ENCODE peak calls at places on chromosomes 11 and 22, in seven cellular contexts. One of them, this sample, is unnamed.

GRCh38 chr11:125313271-125314222 is 149.0 kb downstream of the PKNOX2 start:
- DNase-seq in bronchial epithelial cell: peak
- DNase-seq in coronary artery: peak
- DNase-seq in CD8-positive, alpha-beta T cell: no peak
- DNase-seq in cardiac fibroblast: peak
- DNase-seq in AG09309: no peak
- DNase-seq in GM20000: no peak
- DNase-seq in this sample: peak

GRCh38 chr11:134517115-134517514 is 105.1 kb upstream of the B3GAT1 start:
- DNase-seq in bronchial epithelial cell: no peak
- DNase-seq in coronary artery: no peak
- DNase-seq in CD8-positive, alpha-beta T cell: no peak
- DNase-seq in cardiac fibroblast: no peak
- DNase-seq in AG09309: no peak
- DNase-seq in GM20000: no peak
- DNase-seq in this sample: no peak

GRCh38 chr11:62256281-62256680 is 13.7 kb upstream of the SCGB2A2 start:
- DNase-seq in bronchial epithelial cell: peak
- DNase-seq in coronary artery: no peak
- DNase-seq in CD8-positive, alpha-beta T cell: no peak
- DNase-seq in cardiac fibroblast: no peak
- DNase-seq in AG09309: no peak
- DNase-seq in GM20000: no peak
- DNase-seq in this sample: no peak

GRCh38 chr11:67381244-67381972 is 8.0 kb upstream of the CLCF1 start:
- DNase-seq in bronchial epithelial cell: no peak
- DNase-seq in coronary artery: no peak
- DNase-seq in CD8-positive, alpha-beta T cell: no peak
- DNase-seq in cardiac fibroblast: no peak
- DNase-seq in AG09309: no peak
- DNase-seq in GM20000: peak
- DNase-seq in this sample: no peak

GRCh38 chr11:85694385-85694980 is 8.5 kb upstream of the CCDC89 start:
- DNase-seq in bronchial epithelial cell: peak
- DNase-seq in coronary artery: no peak
- DNase-seq in CD8-positive, alpha-beta T cell: no peak
- DNase-seq in cardiac fibroblast: peak
- DNase-seq in AG09309: no peak
- DNase-seq in GM20000: peak
- DNase-seq in this sample: peak

GRCh38 chr11:2185324-2186085 is 13.9 kb upstream of the TH start:
- DNase-seq in bronchial epithelial cell: no peak
- DNase-seq in coronary artery: no peak
- DNase-seq in CD8-positive, alpha-beta T cell: no peak
- DNase-seq in cardiac fibroblast: no peak
- DNase-seq in AG09309: no peak
- DNase-seq in GM20000: no peak
- DNase-seq in this sample: no peak

GRCh38 chr22:44569516-44569915 is 71.5 kb upstream of the RTL6 start:
- DNase-seq in bronchial epithelial cell: no peak
- DNase-seq in coronary artery: no peak
- DNase-seq in CD8-positive, alpha-beta T cell: no peak
- DNase-seq in cardiac fibroblast: no peak
- DNase-seq in AG09309: no peak
- DNase-seq in GM20000: no peak
- DNase-seq in this sample: no peak

GRCh38 chr22:37643225-37643847 is 3.9 kb downstream of the SH3BP1 start:
- DNase-seq in bronchial epithelial cell: peak
- DNase-seq in coronary artery: no peak
- DNase-seq in CD8-positive, alpha-beta T cell: peak
- DNase-seq in cardiac fibroblast: peak
- DNase-seq in AG09309: no peak
- DNase-seq in GM20000: peak
- DNase-seq in this sample: peak

GRCh38 chr11:46738887-46739286 is 19.9 kb downstream of the F2 start:
- DNase-seq in bronchial epithelial cell: no peak
- DNase-seq in coronary artery: no peak
- DNase-seq in CD8-positive, alpha-beta T cell: no peak
- DNase-seq in cardiac fibroblast: no peak
- DNase-seq in AG09309: no peak
- DNase-seq in GM20000: no peak
- DNase-seq in this sample: no peak

GRCh38 chr11:1669546-1670218 is 27.3 kb upstream of the KRTAP5-6 start:
- DNase-seq in bronchial epithelial cell: no peak
- DNase-seq in coronary artery: no peak
- DNase-seq in CD8-positive, alpha-beta T cell: no peak
- DNase-seq in cardiac fibroblast: no peak
- DNase-seq in AG09309: no peak
- DNase-seq in GM20000: no peak
- DNase-seq in this sample: no peak

GRCh38 chr11:17544181-17544622 is at the start of gene USH1C:
- DNase-seq in bronchial epithelial cell: no peak
- DNase-seq in coronary artery: no peak
- DNase-seq in CD8-positive, alpha-beta T cell: no peak
- DNase-seq in cardiac fibroblast: no peak
- DNase-seq in AG09309: no peak
- DNase-seq in GM20000: no peak
- DNase-seq in this sample: no peak

GRCh38 chr22:26604368-26604767 is 13.5 kb downstream of the CRYBB1 start:
- DNase-seq in bronchial epithelial cell: no peak
- DNase-seq in coronary artery: no peak
- DNase-seq in CD8-positive, alpha-beta T cell: no peak
- DNase-seq in cardiac fibroblast: no peak
- DNase-seq in AG09309: no peak
- DNase-seq in GM20000: no peak
- DNase-seq in this sample: no peak

GRCh38 chr11:95279921-95280861 is 49.2 kb upstream of the SESN3 start:
- DNase-seq in bronchial epithelial cell: peak
- DNase-seq in coronary artery: no peak
- DNase-seq in CD8-positive, alpha-beta T cell: no peak
- DNase-seq in cardiac fibroblast: peak
- DNase-seq in AG09309: no peak
- DNase-seq in GM20000: peak
- DNase-seq in this sample: no peak

GRCh38 chr11:43493431-43493830 is 134.7 kb downstream of the TTC17 start:
- DNase-seq in bronchial epithelial cell: no peak
- DNase-seq in coronary artery: no peak
- DNase-seq in CD8-positive, alpha-beta T cell: no peak
- DNase-seq in cardiac fibroblast: no peak
- DNase-seq in AG09309: no peak
- DNase-seq in GM20000: no peak
- DNase-seq in this sample: no peak

GRCh38 chr11:93034031-93034430 is 64.6 kb downstream of the MTNR1B start:
- DNase-seq in bronchial epithelial cell: no peak
- DNase-seq in coronary artery: no peak
- DNase-seq in CD8-positive, alpha-beta T cell: no peak
- DNase-seq in cardiac fibroblast: peak
- DNase-seq in AG09309: no peak
- DNase-seq in GM20000: no peak
- DNase-seq in this sample: peak

GRCh38 chr11:94635072-94635471 is 67.9 kb downstream of the PIWIL4 start:
- DNase-seq in bronchial epithelial cell: no peak
- DNase-seq in coronary artery: no peak
- DNase-seq in CD8-positive, alpha-beta T cell: no peak
- DNase-seq in cardiac fibroblast: no peak
- DNase-seq in AG09309: no peak
- DNase-seq in GM20000: no peak
- DNase-seq in this sample: no peak

GRCh38 chr11:67119577-67120391 is 721 bp downstream of the KDM2A start:
- DNase-seq in bronchial epithelial cell: no peak
- DNase-seq in coronary artery: no peak
- DNase-seq in CD8-positive, alpha-beta T cell: peak
- DNase-seq in cardiac fibroblast: peak
- DNase-seq in AG09309: no peak
- DNase-seq in GM20000: peak
- DNase-seq in this sample: peak

GRCh38 chr11:2794419-2794795 is 91.2 kb downstream of the CDKN1C start:
- DNase-seq in bronchial epithelial cell: no peak
- DNase-seq in coronary artery: peak
- DNase-seq in CD8-positive, alpha-beta T cell: no peak
- DNase-seq in cardiac fibroblast: no peak
- DNase-seq in AG09309: no peak
- DNase-seq in GM20000: no peak
- DNase-seq in this sample: no peak

GRCh38 chr22:23219787-23220484 is 39.6 kb downstream of the BCR start:
- DNase-seq in bronchial epithelial cell: peak
- DNase-seq in coronary artery: no peak
- DNase-seq in CD8-positive, alpha-beta T cell: peak
- DNase-seq in cardiac fibroblast: peak
- DNase-seq in AG09309: no peak
- DNase-seq in GM20000: peak
- DNase-seq in this sample: peak

GRCh38 chr11:128745296-128746183 is 51.7 kb downstream of the FLI1 start:
- DNase-seq in bronchial epithelial cell: no peak
- DNase-seq in coronary artery: no peak
- DNase-seq in CD8-positive, alpha-beta T cell: no peak
- DNase-seq in cardiac fibroblast: peak
- DNase-seq in AG09309: no peak
- DNase-seq in GM20000: no peak
- DNase-seq in this sample: no peak

GRCh38 chr22:19565921-19566598 is 41.9 kb upstream of the CLDN5 start:
- DNase-seq in bronchial epithelial cell: peak
- DNase-seq in coronary artery: no peak
- DNase-seq in CD8-positive, alpha-beta T cell: no peak
- DNase-seq in cardiac fibroblast: no peak
- DNase-seq in AG09309: no peak
- DNase-seq in GM20000: no peak
- DNase-seq in this sample: peak

GRCh38 chr11:7098235-7098832 is 9.5 kb downstream of the RBMXL2 start:
- DNase-seq in bronchial epithelial cell: peak
- DNase-seq in coronary artery: no peak
- DNase-seq in CD8-positive, alpha-beta T cell: no peak
- DNase-seq in cardiac fibroblast: peak
- DNase-seq in AG09309: peak
- DNase-seq in GM20000: peak
- DNase-seq in this sample: peak

GRCh38 chr11:78400116-78400515 is 17.5 kb downstream of the GAB2 start:
- DNase-seq in bronchial epithelial cell: no peak
- DNase-seq in coronary artery: no peak
- DNase-seq in CD8-positive, alpha-beta T cell: no peak
- DNase-seq in cardiac fibroblast: no peak
- DNase-seq in AG09309: no peak
- DNase-seq in GM20000: no peak
- DNase-seq in this sample: no peak

DNA sequence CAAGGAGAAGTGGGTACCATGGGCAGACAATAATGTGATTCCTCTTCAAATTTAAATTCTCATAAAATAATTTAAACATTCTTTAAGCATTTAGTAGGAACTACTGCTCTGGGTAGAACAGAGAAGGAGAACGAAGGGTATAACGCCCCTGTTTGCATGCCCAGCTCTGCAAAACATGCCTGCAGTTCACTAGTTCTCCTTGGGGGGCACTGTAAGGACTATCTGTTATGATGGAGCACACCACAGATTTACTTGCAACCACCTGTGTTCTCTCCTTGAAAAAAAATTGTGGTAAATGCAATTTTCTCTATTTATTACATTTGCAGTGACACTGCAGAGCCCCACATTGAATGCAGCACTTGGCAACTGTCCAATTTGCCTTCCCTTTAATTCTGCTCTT is 100.3 kb downstream of the GUCY1A2 start:
- DNase-seq in bronchial epithelial cell: peak
- DNase-seq in coronary artery: no peak
- DNase-seq in CD8-positive, alpha-beta T cell: no peak
- DNase-seq in cardiac fibroblast: peak
- DNase-seq in AG09309: no peak
- DNase-seq in GM20000: peak
- DNase-seq in this sample: no peak
- TF ChIP-seq CTCF in bronchial epithelial cell: peak
- TF ChIP-seq CTCF in coronary artery: no peak
- TF ChIP-seq CTCF in CD8-positive, alpha-beta T cell: no peak
- TF ChIP-seq CTCF in cardiac fibroblast: peak
- TF ChIP-seq CTCF in AG09309: peak
- TF ChIP-seq CTCF in GM20000: peak
- TF ChIP-seq CTCF in this sample: no peak

GRCh38 chr11:36341915-36342314 is 45.8 kb downstream of the PRR5L start:
- DNase-seq in bronchial epithelial cell: no peak
- DNase-seq in coronary artery: no peak
- DNase-seq in CD8-positive, alpha-beta T cell: no peak
- DNase-seq in cardiac fibroblast: no peak
- DNase-seq in AG09309: no peak
- DNase-seq in GM20000: no peak
- DNase-seq in this sample: no peak
- TF ChIP-seq CTCF in bronchial epithelial cell: no peak
- TF ChIP-seq CTCF in coronary artery: no peak
- TF ChIP-seq CTCF in CD8-positive, alpha-beta T cell: no peak
- TF ChIP-seq CTCF in cardiac fibroblast: no peak
- TF ChIP-seq CTCF in AG09309: no peak
- TF ChIP-seq CTCF in GM20000: no peak
- TF ChIP-seq CTCF in this sample: no peak

GRCh38 chr11:115912484-115912945 is 408.3 kb upstream of the CADM1 start:
- DNase-seq in bronchial epithelial cell: peak
- DNase-seq in coronary artery: no peak
- DNase-seq in CD8-positive, alpha-beta T cell: no peak
- DNase-seq in cardiac fibroblast: no peak
- DNase-seq in AG09309: no peak
- DNase-seq in GM20000: peak
- DNase-seq in this sample: no peak
- TF ChIP-seq CTCF in bronchial epithelial cell: peak
- TF ChIP-seq CTCF in coronary artery: no peak
- TF ChIP-seq CTCF in CD8-positive, alpha-beta T cell: no peak
- TF ChIP-seq CTCF in cardiac fibroblast: no peak
- TF ChIP-seq CTCF in AG09309: peak
- TF ChIP-seq CTCF in GM20000: no peak
- TF ChIP-seq CTCF in this sample: no peak

GRCh38 chr11:114290503-114291239 is 5.5 kb upstream of the NNMT start:
- DNase-seq in bronchial epithelial cell: no peak
- DNase-seq in coronary artery: no peak
- DNase-seq in CD8-positive, alpha-beta T cell: no peak
- DNase-seq in cardiac fibroblast: peak
- DNase-seq in AG09309: no peak
- DNase-seq in GM20000: no peak
- DNase-seq in this sample: no peak

GRCh38 chr11:114291381-114291780 is 4.8 kb upstream of the NNMT start:
- DNase-seq in bronchial epithelial cell: no peak
- DNase-seq in coronary artery: no peak
- DNase-seq in CD8-positive, alpha-beta T cell: no peak
- DNase-seq in cardiac fibroblast: peak
- DNase-seq in AG09309: no peak
- DNase-seq in GM20000: no peak
- DNase-seq in this sample: peak

GRCh38 chr11:114288139-114288538 is 8.1 kb upstream of the NNMT start:
- DNase-seq in bronchial epithelial cell: no peak
- DNase-seq in coronary artery: no peak
- DNase-seq in CD8-positive, alpha-beta T cell: no peak
- DNase-seq in cardiac fibroblast: no peak
- DNase-seq in AG09309: no peak
- DNase-seq in GM20000: no peak
- DNase-seq in this sample: no peak

GRCh38 chr11:114291847-114292680 is 4.1 kb upstream of the NNMT start:
- DNase-seq in bronchial epithelial cell: peak
- DNase-seq in coronary artery: no peak
- DNase-seq in CD8-positive, alpha-beta T cell: no peak
- DNase-seq in cardiac fibroblast: peak
- DNase-seq in AG09309: no peak
- DNase-seq in GM20000: no peak
- DNase-seq in this sample: peak

DNA sequence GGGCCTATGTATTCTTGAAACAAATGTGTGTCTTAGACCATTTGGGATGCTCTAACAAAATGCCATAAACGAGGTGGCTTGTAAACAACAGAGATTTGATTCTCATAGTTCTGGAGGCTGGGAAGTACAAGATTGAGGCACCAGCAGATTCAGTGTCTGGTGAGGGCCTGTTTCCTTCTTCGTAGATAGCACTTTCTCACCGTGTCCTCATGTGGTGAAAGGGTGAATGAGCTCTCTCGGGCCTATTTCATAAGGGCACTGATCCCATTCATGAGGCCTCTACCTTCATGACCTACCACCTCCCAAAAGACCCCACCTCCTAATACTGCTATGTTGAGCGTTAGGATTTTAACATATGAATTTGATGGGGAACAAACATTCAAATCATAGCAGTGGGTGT is 6.4 kb upstream of the NNMT start:
- DNase-seq in bronchial epithelial cell: no peak
- DNase-seq in coronary artery: no peak
- DNase-seq in CD8-positive, alpha-beta T cell: no peak
- DNase-seq in cardiac fibroblast: no peak
- DNase-seq in AG09309: no peak
- DNase-seq in GM20000: no peak
- DNase-seq in this sample: no peak
- TF ChIP-seq CTCF in bronchial epithelial cell: no peak
- TF ChIP-seq CTCF in coronary artery: no peak
- TF ChIP-seq CTCF in CD8-positive, alpha-beta T cell: no peak
- TF ChIP-seq CTCF in cardiac fibroblast: no peak
- TF ChIP-seq CTCF in AG09309: no peak
- TF ChIP-seq CTCF in GM20000: no peak
- TF ChIP-seq CTCF in this sample: no peak

This sample was measured in MCF 10A.